ENCODE peak calls at places on chromosomes 13 and 19, in six cellular contexts. Y, G, C, K, J and N are unnamed samples.

GRCh38 chr13:38350114-38350617 is 515 bp downstream of the UFM1 start:
- DNase-seq in Y (peak), G (peak), C (peak), K (peak), J (peak), N (peak)

GRCh38 chr13:110017379-110017778 is 231.0 kb upstream of the IRS2 start:
- DNase-seq in Y (peak), G (no peak), C (peak), K (no peak), J (no peak), N (no peak)

GRCh38 chr13:98451676-98452105 is 125.2 kb downstream of the STK24 start:
- DNase-seq in Y (no peak), G (peak), C (no peak), K (peak), J (peak), N (no peak)

GRCh38 chr13:45626731-45627374 is 11.3 kb upstream of the ERICH6B start:
- DNase-seq in Y (no peak), G (no peak), C (no peak), K (no peak), J (no peak), N (no peak)

GRCh38 chr19:7705387-7706187 is 3.7 kb upstream of the FCER2 start:
- DNase-seq in Y (no peak), G (peak), C (peak), K (no peak), J (peak), N (peak)

GRCh38 chr13:108993346-108993745 is 363.9 kb downstream of the MYO16 start:
- DNase-seq in Y (no peak), G (no peak), C (no peak), K (no peak), J (no peak), N (no peak)

GRCh38 chr13:101025925-101026324 is 351.3 kb upstream of the TMTC4 start:
- DNase-seq in Y (no peak), G (no peak), C (no peak), K (no peak), J (no peak), N (no peak)

GRCh38 chr13:67123165-67123564 is 107.0 kb downstream of the PCDH9 start:
- DNase-seq in Y (no peak), G (no peak), C (no peak), K (no peak), J (no peak), N (peak)

GRCh38 chr19:21569497-21569870 is 64.1 kb downstream of the ZNF429 start:
- DNase-seq in Y (no peak), G (peak), C (peak), K (no peak), J (no peak), N (no peak)

GRCh38 chr19:3821857-3822364 is 35.7 kb upstream of the MATK start:
- DNase-seq in Y (no peak), G (peak), C (no peak), K (peak), J (peak), N (peak)

GRCh38 chr19:18049390-18049789 is 37.3 kb downstream of the IL12RB1 start:
- DNase-seq in Y (no peak), G (peak), C (peak), K (peak), J (peak), N (no peak)

GRCh38 chr13:27625839-27626238 is 4.1 kb downstream of the POLR1D start:
- DNase-seq in Y (no peak), G (no peak), C (no peak), K (no peak), J (no peak), N (no peak)

GRCh38 chr13:44812818-44813217 is 176.5 kb downstream of the NUFIP1 start:
- DNase-seq in Y (no peak), G (no peak), C (no peak), K (no peak), J (no peak), N (no peak)

GRCh38 chr19:6772866-6773322 is 386 bp downstream of the VAV1 start:
- DNase-seq in Y (no peak), G (no peak), C (no peak), K (no peak), J (no peak), N (no peak)

GRCh38 chr19:19464339-19465098 is 50.8 kb downstream of the TSSK6 start:
- DNase-seq in Y (peak), G (no peak), C (no peak), K (no peak), J (no peak), N (no peak)

GRCh38 chr19:46495789-46496099 is at the start of gene PNMA8B:
- DNase-seq in Y (no peak), G (peak), C (peak), K (peak), J (peak), N (peak)

GRCh38 chr13:31731923-31732322 is 7.4 kb upstream of the RXFP2 start:
- DNase-seq in Y (no peak), G (no peak), C (no peak), K (no peak), J (no peak), N (no peak)

GRCh38 chr13:82701021-82701420 is 1181.3 kb downstream of the SLITRK1 start:
- DNase-seq in Y (no peak), G (no peak), C (no peak), K (no peak), J (no peak), N (no peak)

GRCh38 chr19:57613941-57614743 is at the start of gene ZNF134:
- DNase-seq in Y (peak), G (peak), C (peak), K (peak), J (peak), N (peak)

GRCh38 chr13:95896302-95896701 is 156.9 kb downstream of the UGGT2 start:
- DNase-seq in Y (no peak), G (no peak), C (no peak), K (no peak), J (no peak), N (no peak)

GRCh38 chr13:33875658-33876401 is 57.9 kb downstream of the RFC3 start:
- DNase-seq in Y (no peak), G (no peak), C (no peak), K (no peak), J (no peak), N (no peak)

GRCh38 chr19:38852231-38853044 is 2.7 kb upstream of the HNRNPL start:
- DNase-seq in Y (peak), G (peak), C (peak), K (peak), J (peak), N (no peak)

GRCh38 chr13:30851697-30852096 is 54.4 kb upstream of the MEDAG start:
- DNase-seq in Y (no peak), G (no peak), C (no peak), K (no peak), J (no peak), N (no peak)

GRCh38 chr13:110447058-110447511 is 114.4 kb downstream of the RAB20 start:
- DNase-seq in Y (no peak), G (no peak), C (no peak), K (no peak), J (peak), N (no peak)

GRCh38 chr19:35562336-35562735 is 1.1 kb downstream of the ATP4A start:
- DNase-seq in Y (no peak), G (no peak), C (no peak), K (no peak), J (no peak), N (no peak)

GRCh38 chr19:1270854-1271527 is 1.9 kb downstream of the CIRBP start:
- DNase-seq in Y (no peak), G (no peak), C (no peak), K (no peak), J (no peak), N (no peak)
- H3K4me3 ChIP-seq in Y (no peak), G (peak), C (peak), K (peak), J (peak), N (peak)

GRCh38 chr19:44623626-44624025 is 10.3 kb downstream of the IGSF23 start:
- DNase-seq in Y (no peak), G (no peak), C (no peak), K (no peak), J (no peak), N (no peak)
- H3K4me3 ChIP-seq in Y (no peak), G (no peak), C (no peak), K (no peak), J (no peak), N (no peak)

GRCh38 chr19:13017306-13018036 is 22.2 kb downstream of the NFIX start:
- DNase-seq in Y (no peak), G (no peak), C (no peak), K (no peak), J (no peak), N (no peak)
- H3K4me3 ChIP-seq in Y (no peak), G (peak), C (peak), K (peak), J (peak), N (no peak)

DNA sequence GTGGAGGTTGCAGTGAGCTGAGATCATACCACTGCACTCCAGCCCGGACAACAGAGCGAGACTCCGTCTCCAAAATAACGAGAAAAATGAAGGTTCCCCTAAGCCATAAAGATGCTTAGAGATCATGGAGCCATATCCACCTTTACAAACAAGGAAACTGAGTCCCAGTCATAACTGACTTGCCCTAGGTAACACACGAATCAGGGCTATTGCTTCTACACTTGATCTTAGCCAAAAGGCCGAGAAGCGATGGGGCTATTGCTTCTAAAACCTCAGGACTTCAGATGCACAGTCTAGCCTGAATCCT is 3.2 kb downstream of the DBP start:
- DNase-seq in Y (no peak), G (no peak), C (no peak), K (no peak), J (no peak), N (no peak)
- H3K4me3 ChIP-seq in Y (peak), G (peak), C (peak), K (peak), J (peak), N (peak)

DNA sequence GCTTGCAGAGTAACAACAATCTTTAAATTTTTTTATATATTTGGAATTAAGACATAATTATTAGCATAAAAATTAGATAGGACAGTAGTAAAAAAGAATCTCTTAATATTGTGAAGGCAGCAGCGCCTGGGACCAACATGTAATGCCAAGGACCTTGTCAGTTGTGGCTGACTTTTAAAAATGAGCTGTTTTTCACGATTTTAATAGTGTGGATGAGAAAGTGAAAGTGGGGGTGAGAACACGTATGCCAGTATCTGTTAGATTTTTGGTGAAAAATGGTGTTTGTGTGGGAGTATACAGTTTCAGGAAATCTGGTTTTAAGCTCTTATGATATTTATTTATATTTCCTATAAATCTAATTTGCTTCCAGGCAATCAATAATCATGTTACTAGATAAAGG is 125.2 kb downstream of the LMO7 start:
- DNase-seq in Y (no peak), G (no peak), C (no peak), K (no peak), J (no peak), N (no peak)
- H3K4me3 ChIP-seq in Y (peak), G (peak), C (peak), K (peak), J (peak), N (no peak)

DNA sequence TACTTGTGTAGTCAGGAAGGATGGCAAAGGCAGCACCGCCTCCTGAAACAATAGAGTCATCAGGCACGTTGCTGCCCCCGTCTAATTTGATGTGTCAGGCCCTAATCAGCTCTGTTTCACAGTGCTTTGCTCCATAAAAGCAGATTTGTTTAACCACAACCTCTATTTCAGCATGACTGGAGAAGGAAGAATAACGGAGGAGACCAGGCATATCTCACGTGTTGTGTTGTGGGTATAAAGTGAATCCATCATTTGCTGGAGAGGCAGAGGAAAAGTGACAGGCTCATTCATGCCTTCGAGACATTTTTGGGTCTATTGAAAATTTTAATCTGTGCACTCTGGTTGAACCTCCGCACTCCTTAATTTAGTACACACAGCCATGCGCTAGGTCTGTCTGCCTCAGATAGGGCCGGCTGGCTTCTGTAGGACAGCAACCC is 940.4 kb upstream of the SLC10A2 start:
- DNase-seq in Y (no peak), G (no peak), C (no peak), K (no peak), J (no peak), N (no peak)
- H3K4me3 ChIP-seq in Y (no peak), G (no peak), C (no peak), K (no peak), J (no peak), N (no peak)

GRCh38 chr13:94712812-94713555 is 639 bp upstream of the SOX21 start:
- DNase-seq in Y (no peak), G (no peak), C (no peak), K (peak), J (no peak), N (no peak)
- H3K4me3 ChIP-seq in Y (peak), G (peak), C (peak), K (peak), J (peak), N (no peak)